ENCODE peak calls at places on chromosome 18, in six cellular contexts. One of them, this sample, is unnamed. For H3K9me3, the result is how much of the 10 kb centered on the place peaks cover.

GRCh38 chr18:57705011-57705410 is 83.4 kb upstream of the NARS1 start:
- DNase-seq in sigmoid colon: no peak
- DNase-seq in stomach: no peak
- DNase-seq in A549: no peak
- DNase-seq in transverse colon: no peak
- DNase-seq in ovary: no peak
- DNase-seq in this sample: no peak

GRCh38 chr18:68098655-68099054 is 582.1 kb upstream of the DSEL start:
- DNase-seq in sigmoid colon: no peak
- DNase-seq in transverse colon: no peak
- DNase-seq in A549: no peak
- DNase-seq in ovary: no peak
- DNase-seq in stomach: no peak
- DNase-seq in this sample: no peak

GRCh38 chr18:74171910-74172606 is 23.7 kb downstream of the TIMM21 start:
- DNase-seq in A549: no peak
- DNase-seq in transverse colon: no peak
- DNase-seq in ovary: no peak
- DNase-seq in sigmoid colon: no peak
- DNase-seq in stomach: no peak
- DNase-seq in this sample: no peak

GRCh38 chr18:11987527-11987926 is 6.2 kb downstream of the IMPA2 start:
- DNase-seq in stomach: no peak
- DNase-seq in ovary: peak
- DNase-seq in A549: no peak
- DNase-seq in transverse colon: no peak
- DNase-seq in sigmoid colon: peak
- DNase-seq in this sample: no peak

GRCh38 chr18:54263904-54264336 is 5.4 kb upstream of the POLI start:
- DNase-seq in transverse colon: no peak
- DNase-seq in ovary: no peak
- DNase-seq in sigmoid colon: no peak
- DNase-seq in A549: no peak
- DNase-seq in stomach: no peak
- DNase-seq in this sample: no peak

GRCh38 chr18:24185805-24186204 is 46.9 kb downstream of the CABYR start:
- DNase-seq in A549: no peak
- DNase-seq in sigmoid colon: no peak
- DNase-seq in transverse colon: no peak
- DNase-seq in stomach: no peak
- DNase-seq in ovary: no peak
- DNase-seq in this sample: no peak

GRCh38 chr18:51135361-51135760 is 62.1 kb downstream of the MEX3C start:
- DNase-seq in transverse colon: no peak
- DNase-seq in ovary: no peak
- DNase-seq in stomach: no peak
- DNase-seq in sigmoid colon: no peak
- DNase-seq in A549: no peak
- DNase-seq in this sample: no peak

GRCh38 chr18:23862071-23862470 is 152.5 kb upstream of the TTC39C start:
- DNase-seq in transverse colon: no peak
- DNase-seq in stomach: no peak
- DNase-seq in A549: no peak
- DNase-seq in sigmoid colon: no peak
- DNase-seq in ovary: no peak
- DNase-seq in this sample: no peak

GRCh38 chr18:27378396-27379094 is 193.4 kb upstream of the CHST9 start:
- DNase-seq in transverse colon: no peak
- DNase-seq in sigmoid colon: no peak
- DNase-seq in ovary: no peak
- DNase-seq in A549: no peak
- DNase-seq in stomach: no peak
- DNase-seq in this sample: no peak

GRCh38 chr18:43277164-43277600 is at the start of gene SYT4:
- DNase-seq in stomach: peak
- DNase-seq in transverse colon: no peak
- DNase-seq in ovary: peak
- DNase-seq in A549: no peak
- DNase-seq in sigmoid colon: no peak
- DNase-seq in this sample: no peak

GRCh38 chr18:61851940-61852451 is 40.8 kb downstream of the RNF152 start:
- DNase-seq in ovary: no peak
- DNase-seq in stomach: no peak
- DNase-seq in A549: no peak
- DNase-seq in transverse colon: no peak
- DNase-seq in sigmoid colon: no peak
- DNase-seq in this sample: no peak

GRCh38 chr18:7844418-7844817 is 277.3 kb downstream of the PTPRM start:
- DNase-seq in transverse colon: no peak
- DNase-seq in sigmoid colon: no peak
- DNase-seq in stomach: no peak
- DNase-seq in ovary: no peak
- DNase-seq in A549: no peak
- DNase-seq in this sample: no peak

GRCh38 chr18:56083889-56084288 is 495.9 kb upstream of the TCF4 start:
- DNase-seq in sigmoid colon: no peak
- DNase-seq in ovary: no peak
- DNase-seq in A549: no peak
- DNase-seq in transverse colon: no peak
- DNase-seq in stomach: no peak
- DNase-seq in this sample: no peak

GRCh38 chr18:596288-596881 is 403 bp upstream of the CLUL1 start:
- DNase-seq in A549: no peak
- DNase-seq in sigmoid colon: no peak
- DNase-seq in transverse colon: no peak
- DNase-seq in ovary: peak
- DNase-seq in stomach: no peak
- DNase-seq in this sample: no peak

GRCh38 chr18:63022429-63023022 is 297.0 kb downstream of the BCL2 start:
- DNase-seq in stomach: no peak
- DNase-seq in A549: no peak
- DNase-seq in ovary: no peak
- DNase-seq in transverse colon: no peak
- DNase-seq in sigmoid colon: no peak
- DNase-seq in this sample: no peak

GRCh38 chr18:57352271-57352701 is at the start of gene ST8SIA3:
- DNase-seq in transverse colon: no peak
- DNase-seq in sigmoid colon: no peak
- DNase-seq in A549: no peak
- DNase-seq in ovary: no peak
- DNase-seq in stomach: no peak
- DNase-seq in this sample: no peak

GRCh38 chr18:44536041-44536440 is 144.6 kb upstream of the SETBP1 start:
- DNase-seq in ovary: no peak
- DNase-seq in sigmoid colon: no peak
- DNase-seq in transverse colon: no peak
- DNase-seq in stomach: no peak
- DNase-seq in A549: no peak
- DNase-seq in this sample: no peak

GRCh38 chr18:7224198-7224597 is 6.7 kb upstream of the LRRC30 start:
- DNase-seq in ovary: no peak
- DNase-seq in sigmoid colon: no peak
- DNase-seq in transverse colon: no peak
- DNase-seq in stomach: no peak
- DNase-seq in A549: no peak
- DNase-seq in this sample: no peak

GRCh38 chr18:56709463-56709862 is 58.3 kb downstream of the WDR7 start:
- DNase-seq in stomach: no peak
- DNase-seq in transverse colon: no peak
- DNase-seq in sigmoid colon: no peak
- DNase-seq in ovary: no peak
- DNase-seq in A549: peak
- DNase-seq in this sample: no peak

GRCh38 chr18:332721-333513 is 65.1 kb upstream of the THOC1 start:
- DNase-seq in sigmoid colon: peak
- DNase-seq in stomach: no peak
- DNase-seq in ovary: peak
- DNase-seq in A549: no peak
- DNase-seq in transverse colon: peak
- DNase-seq in this sample: peak

GRCh38 chr18:3603460-3604259 is 153.7 kb downstream of the TGIF1 start:
- DNase-seq in A549: no peak
- DNase-seq in transverse colon: no peak
- DNase-seq in sigmoid colon: peak
- DNase-seq in ovary: no peak
- DNase-seq in stomach: peak
- DNase-seq in this sample: no peak

GRCh38 chr18:64099244-64099643 is 49.6 kb downstream of the LINC00305 start:
- DNase-seq in ovary: no peak
- DNase-seq in transverse colon: no peak
- DNase-seq in sigmoid colon: no peak
- DNase-seq in stomach: no peak
- DNase-seq in A549: no peak
- DNase-seq in this sample: no peak

GRCh38 chr18:64095056-64095455 is 53.8 kb downstream of the LINC00305 start:
- DNase-seq in A549: no peak
- DNase-seq in stomach: no peak
- DNase-seq in ovary: no peak
- DNase-seq in transverse colon: no peak
- DNase-seq in sigmoid colon: no peak
- DNase-seq in this sample: no peak

GRCh38 chr18:64100136-64100922 is 48.6 kb downstream of the LINC00305 start:
- DNase-seq in ovary: no peak
- DNase-seq in stomach: no peak
- DNase-seq in A549: no peak
- DNase-seq in transverse colon: no peak
- DNase-seq in sigmoid colon: no peak
- DNase-seq in this sample: no peak

GRCh38 chr18:64094210-64094609 is 54.7 kb downstream of the LINC00305 start:
- DNase-seq in stomach: no peak
- DNase-seq in transverse colon: no peak
- DNase-seq in A549: no peak
- DNase-seq in sigmoid colon: no peak
- DNase-seq in ovary: no peak
- DNase-seq in this sample: no peak

GRCh38 chr18:64097497-64097896 is 51.4 kb downstream of the LINC00305 start:
- DNase-seq in ovary: no peak
- DNase-seq in sigmoid colon: no peak
- DNase-seq in stomach: no peak
- DNase-seq in A549: no peak
- DNase-seq in transverse colon: no peak
- DNase-seq in this sample: no peak
- TF ChIP-seq CTCF in ovary: no peak
- TF ChIP-seq CTCF in sigmoid colon: no peak
- TF ChIP-seq CTCF in stomach: no peak
- TF ChIP-seq CTCF in A549: no peak
- TF ChIP-seq CTCF in transverse colon: no peak
- TF ChIP-seq CTCF in this sample: peak

DNA sequence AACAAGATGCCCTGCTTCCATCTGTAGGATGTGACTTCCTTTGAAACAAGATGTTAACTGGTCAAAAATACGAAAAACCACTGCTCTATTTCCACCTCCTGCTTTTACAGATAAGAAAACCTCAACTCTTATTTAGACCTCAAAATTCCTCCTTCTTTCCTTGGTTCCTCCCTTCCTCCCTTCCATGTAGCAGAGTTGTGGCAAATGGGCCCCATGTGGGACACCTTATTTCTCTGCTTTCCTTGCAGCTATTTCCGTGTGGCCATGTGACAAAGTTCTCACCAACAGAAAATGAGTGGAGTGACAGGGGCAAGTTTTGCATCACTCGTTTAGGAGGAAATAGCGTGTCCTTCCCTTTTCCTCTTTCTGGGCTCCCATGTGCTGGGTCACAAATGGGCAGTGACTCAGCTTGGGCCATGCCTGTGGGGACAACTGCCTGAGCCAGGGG is 69.4 kb upstream of the SMAD2 start:
- DNase-seq in transverse colon: no peak
- DNase-seq in sigmoid colon: no peak
- DNase-seq in A549: no peak
- DNase-seq in ovary: no peak
- DNase-seq in stomach: no peak
- DNase-seq in this sample: no peak
- TF ChIP-seq EP300 in transverse colon: no peak
- TF ChIP-seq EP300 in sigmoid colon: no peak
- TF ChIP-seq EP300 in A549: no peak
- TF ChIP-seq EP300 in ovary: no peak
- TF ChIP-seq EP300 in stomach: no peak
- TF ChIP-seq EP300 in this sample: no peak

DNA sequence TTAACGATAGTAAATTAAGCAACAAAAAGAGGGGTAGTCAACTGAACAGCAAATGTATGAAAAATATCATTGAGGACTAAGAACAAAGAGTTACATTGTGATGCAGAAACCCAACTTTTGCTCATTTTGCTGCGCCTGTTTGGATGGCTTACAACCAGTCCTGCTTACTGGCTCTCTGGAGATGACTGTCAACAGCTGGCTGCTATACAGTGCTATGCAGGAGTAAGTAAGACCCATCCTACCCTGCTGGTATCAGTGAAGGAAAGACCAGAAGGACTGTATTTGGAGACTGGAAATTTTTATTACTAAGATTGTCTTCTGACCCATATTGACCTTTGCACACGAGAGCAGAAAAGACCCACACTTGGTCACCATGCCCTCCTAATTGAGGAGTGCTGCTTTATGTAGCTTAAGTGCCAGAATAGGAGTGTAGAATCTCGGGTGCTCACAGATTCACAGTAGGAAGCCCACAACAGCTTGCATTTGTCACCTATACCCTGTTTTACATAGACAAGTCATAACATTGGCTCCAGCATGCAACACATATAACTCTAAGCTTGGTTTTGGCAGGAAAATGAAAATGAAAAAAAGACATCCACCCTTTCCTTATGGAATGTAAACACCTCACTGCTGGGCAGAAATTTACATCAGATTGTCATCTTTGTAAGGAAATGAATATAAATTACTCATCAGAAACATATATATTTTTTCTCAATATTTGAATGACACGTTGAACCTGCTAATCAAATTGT is 1915.1 kb upstream of the CELF4 start:
- DNase-seq in sigmoid colon: no peak
- DNase-seq in stomach: no peak
- DNase-seq in ovary: no peak
- DNase-seq in transverse colon: no peak
- DNase-seq in A549: no peak
- DNase-seq in this sample: no peak
- H3K9me3 ChIP-seq in sigmoid colon: under half
- H3K9me3 ChIP-seq in stomach: under half
- H3K9me3 ChIP-seq in ovary: under half
- H3K9me3 ChIP-seq in transverse colon: under half
- H3K9me3 ChIP-seq in A549: under half
- H3K9me3 ChIP-seq in this sample: under half

DNA sequence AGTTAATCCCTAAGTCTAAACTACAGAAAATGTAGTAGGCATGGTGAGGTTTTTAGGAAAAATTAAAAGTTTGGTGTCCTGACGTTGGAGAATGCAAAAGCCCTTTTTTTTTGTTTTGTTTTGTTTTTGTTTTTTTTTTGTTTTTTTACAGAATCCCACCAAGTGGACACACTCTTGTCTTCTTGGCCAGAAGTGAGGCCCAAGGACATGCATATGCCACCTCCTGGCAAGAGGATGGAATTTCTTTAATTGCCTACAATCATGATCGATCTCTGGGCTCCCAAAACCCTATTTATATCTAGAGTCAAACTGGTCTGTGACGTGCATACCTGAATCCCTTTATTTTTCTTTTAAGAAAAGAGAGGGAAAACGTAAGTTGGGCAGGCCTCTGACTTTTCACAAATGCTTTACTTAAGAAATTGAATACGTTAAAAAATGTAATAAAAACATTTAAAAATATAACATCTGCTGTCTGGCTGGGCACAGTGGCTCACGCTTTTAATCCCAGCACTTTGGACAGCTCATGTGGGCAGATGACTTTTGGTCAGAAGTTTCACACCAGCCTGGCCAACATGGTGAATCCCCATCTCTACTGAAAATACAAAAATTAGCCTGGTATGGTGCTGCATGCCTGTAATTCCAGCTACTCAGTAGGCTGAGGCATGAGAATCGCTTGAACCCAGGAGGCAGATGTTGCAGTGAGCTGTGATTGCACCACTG is 502.7 kb downstream of the CBLN2 start:
- DNase-seq in ovary: no peak
- DNase-seq in A549: no peak
- DNase-seq in stomach: no peak
- DNase-seq in sigmoid colon: no peak
- DNase-seq in transverse colon: no peak
- DNase-seq in this sample: no peak
- TF ChIP-seq CTCF in ovary: no peak
- TF ChIP-seq CTCF in A549: no peak
- TF ChIP-seq CTCF in stomach: no peak
- TF ChIP-seq CTCF in sigmoid colon: no peak
- TF ChIP-seq CTCF in transverse colon: no peak
- TF ChIP-seq CTCF in this sample: no peak

This sample was measured in tibial nerve.